ENCODE peak calls at places on chromosomes 11 and 22, in seven cellular contexts. K is fibroblast of mammary gland; G is PC-3; H is stimulated activated CD4-positive, alpha-beta T cell treated with anti-CD3 and anti-CD28 coated beads, Interleukin-2, amount 100 ng/mL, for 48 hours; P is ELF-1; T is mesendoderm; D is endothelial cell. S is an unnamed sample.

GRCh38 chr11:95767498-95767897 is 22.1 kb downstream of the FAM76B start:
- DNase-seq in K (peak; percentile 87), G (peak; percentile 25), H (no peak), P (no peak), T (no peak), D (no peak), S (no peak)

GRCh38 chr11:126158054-126158791 is 53.2 kb downstream of the RPUSD4 start:
- DNase-seq in K (no peak), G (no peak), H (no peak), P (peak; percentile 59), T (no peak), D (no peak), S (no peak)

GRCh38 chr22:19942071-19942885 is 660 bp upstream of the TXNRD2 start:
- DNase-seq in K (peak; percentile 58), G (no peak), H (no peak), P (peak; percentile 47), T (no peak), D (no peak), S (peak; percentile 57)

GRCh38 chr11:13140873-13141655 is 131.9 kb downstream of the RASSF10 start:
- DNase-seq in K (no peak), G (peak; percentile 69), H (no peak), P (no peak), T (no peak), D (no peak), S (no peak)

GRCh38 chr11:32643526-32643925 is 59.9 kb downstream of the EIF3M start:
- DNase-seq in K (peak; percentile 72), G (peak; percentile 79), H (no peak), P (no peak), T (no peak), D (no peak), S (no peak)

GRCh38 chr11:2534131-2534956 is 89.5 kb downstream of the KCNQ1 start:
- DNase-seq in K (no peak), G (peak; percentile 86), H (no peak), P (peak; percentile 19), T (no peak), D (no peak), S (no peak)

GRCh38 chr22:46655861-46656608 is 35.8 kb downstream of the GRAMD4 start:
- DNase-seq in K (no peak), G (no peak), H (no peak), P (no peak), T (no peak), D (no peak), S (no peak)

GRCh38 chr11:95450547-95451123 is 219.6 kb upstream of the SESN3 start:
- DNase-seq in K (peak; percentile 72), G (no peak), H (no peak), P (no peak), T (peak; percentile 29), D (no peak), S (no peak)

GRCh38 chr11:13384837-13385417 is 78.1 kb downstream of the BTBD10 start:
- DNase-seq in K (peak; percentile 57), G (peak; percentile 52), H (peak; percentile 16), P (peak; percentile 66), T (peak; percentile 74), D (peak; percentile 60), S (peak; percentile 56)

GRCh38 chr22:30079952-30080533 is at the start of gene HORMAD2:
- DNase-seq in K (peak; percentile 19), G (no peak), H (no peak), P (peak; percentile 98), T (peak; percentile 95), D (peak; percentile 48), S (peak; percentile 23)

GRCh38 chr11:67352546-67353316 is 615 bp downstream of the POLD4 start:
- DNase-seq in K (no peak), G (peak; percentile 54), H (no peak), P (no peak), T (no peak), D (no peak), S (no peak)

GRCh38 chr22:27097933-27098332 is 440.5 kb downstream of the MIAT start:
- DNase-seq in K (no peak), G (no peak), H (no peak), P (no peak), T (peak; percentile 71), D (no peak), S (no peak)

GRCh38 chr22:37183432-37184379 is 4.3 kb downstream of the C1QTNF6 start:
- DNase-seq in K (no peak), G (no peak), H (no peak), P (peak; percentile 43), T (no peak), D (no peak), S (no peak)

GRCh38 chr11:10902301-10902700 is 44.4 kb upstream of the ZBED5 start:
- DNase-seq in K (no peak), G (peak; percentile 27), H (no peak), P (no peak), T (no peak), D (no peak), S (no peak)

GRCh38 chr11:18743900-18744514 is 18.0 kb upstream of the IGSF22 start:
- DNase-seq in K (no peak), G (no peak), H (no peak), P (no peak), T (no peak), D (no peak), S (no peak)

GRCh38 chr11:31720225-31720624 is 90.9 kb downstream of the PAX6 start:
- DNase-seq in K (no peak), G (no peak), H (no peak), P (no peak), T (no peak), D (no peak), S (no peak)

GRCh38 chr22:27761036-27761435 is 40.5 kb downstream of the MN1 start:
- DNase-seq in K (no peak), G (no peak), H (no peak), P (no peak), T (no peak), D (no peak), S (no peak)

GRCh38 chr11:65113361-65113756 is 1.7 kb downstream of the TM7SF2 start:
- DNase-seq in K (no peak), G (peak; percentile 39), H (no peak), P (no peak), T (no peak), D (no peak), S (no peak)

GRCh38 chr22:49404020-49404419 is 423.7 kb downstream of the BRD1 start:
- DNase-seq in K (no peak), G (no peak), H (no peak), P (no peak), T (no peak), D (no peak), S (no peak)

GRCh38 chr11:130611791-130612251 is 163.4 kb downstream of the ADAMTS15 start:
- DNase-seq in K (peak; percentile 83), G (peak; percentile 52), H (no peak), P (no peak), T (peak; percentile 72), D (no peak), S (no peak)

GRCh38 chr11:117868815-117869642 is 7.4 kb downstream of the FXYD6 start:
- DNase-seq in K (no peak), G (no peak), H (no peak), P (no peak), T (no peak), D (no peak), S (no peak)

GRCh38 chr22:17501679-17502285 is 61.5 kb upstream of the SLC25A18 start:
- DNase-seq in K (peak; percentile 75), G (peak; percentile 73), H (no peak), P (peak; percentile 24), T (peak; percentile 80), D (peak; percentile 31), S (peak; percentile 54)

GRCh38 chr22:29879738-29880137 is 3.2 kb upstream of the MTMR3 start:
- DNase-seq in K (peak; percentile 28), G (peak; percentile 3), H (no peak), P (no peak), T (peak; percentile 59), D (no peak), S (no peak)

GRCh38 chr11:69353696-69354544 is 60.0 kb downstream of the MYEOV start:
- DNase-seq in K (no peak), G (no peak), H (no peak), P (peak; percentile 49), T (no peak), D (no peak), S (no peak)

GRCh38 chr22:34760276-34761008 is 305.5 kb upstream of the ISX start:
- DNase-seq in K (no peak), G (no peak), H (no peak), P (no peak), T (no peak), D (no peak), S (no peak)

GRCh38 chr11:67563354-67564114 is 20.1 kb upstream of the GSTP1 start:
- DNase-seq in K (peak; percentile 92), G (peak; percentile 92), H (no peak), P (peak; percentile 70), T (peak; percentile 91), D (no peak), S (no peak)

S was measured in D341Med.